ENCODE peak calls at places on chromosomes 4 and X, in four cellular contexts. O is testis, F is iPS-NIHi11, H is smooth muscle cell of the brain vasculature. A is an unnamed sample.
A peak's percentile ranks its signal among the peaks of the same experiment; 100 is the strongest.

GRCh38 chr4:158824425-158825274 is 55.8 kb downstream of the FNIP2 start:
- DNase-seq in O (no peak), F (no peak), H (no peak), A (no peak)

GRCh38 chrX:112555831-112556230 is 123.9 kb downstream of the LHFPL1 start:
- DNase-seq in O (no peak), F (no peak), H (no peak), A (no peak)

GRCh38 chr4:125262079-125262478 is 52.7 kb upstream of the FAT4 start:
- DNase-seq in O (peak; percentile 57), F (no peak), H (no peak), A (no peak)

GRCh38 chr4:169330811-169331210 is 60.1 kb upstream of the SH3RF1 start:
- DNase-seq in O (no peak), F (no peak), H (no peak), A (no peak)

GRCh38 chr4:85672959-85673358 is 198.0 kb downstream of the ARHGAP24 start:
- DNase-seq in O (no peak), F (no peak), H (no peak), A (no peak)

GRCh38 chrX:110341189-110342035 is 17.2 kb upstream of the RTL9 start:
- DNase-seq in O (no peak), F (no peak), H (no peak), A (no peak)

GRCh38 chr4:128483816-128484215 is 196.2 kb upstream of the PGRMC2 start:
- DNase-seq in O (no peak), F (no peak), H (peak; percentile 18), A (no peak)

GRCh38 chr4:47526281-47526680 is 41.2 kb downstream of the ATP10D start:
- DNase-seq in O (no peak), F (no peak), H (no peak), A (no peak)

GRCh38 chr4:77050962-77051361 is 24.8 kb downstream of the CCNI start:
- DNase-seq in O (no peak), F (no peak), H (no peak), A (no peak)

GRCh38 chrX:9899640-9900075 is 67.5 kb upstream of the CLDN34 start:
- DNase-seq in O (peak; percentile 81), F (no peak), H (no peak), A (no peak)

GRCh38 chrX:107483976-107484726 is 34.7 kb downstream of the FRMPD3 start:
- DNase-seq in O (peak; percentile 15), F (peak; percentile 37), H (no peak), A (no peak)

GRCh38 chrX:15505104-15505503 is 4.5 kb downstream of the BMX start:
- DNase-seq in O (no peak), F (no peak), H (no peak), A (no peak)